ENCODE peak calls at places on chromosomes 1 and 21, in nine cellular contexts. One of them, this sample, is unnamed.

GRCh38 chr21:38171723-38172344 is 85.0 kb upstream of the KCNJ15 start:
- DNase-seq in aorta: no peak
- DNase-seq in stomach: no peak
- DNase-seq in fibroblast of lung: peak
- DNase-seq in GM12878: no peak
- DNase-seq in adrenal gland: no peak
- DNase-seq in ovary: no peak
- DNase-seq in upper lobe of right lung: no peak
- DNase-seq in SJSA1: peak
- DNase-seq in this sample: no peak

GRCh38 chr1:3807769-3808168 is 11.5 kb upstream of the LRRC47 start:
- DNase-seq in adrenal gland: no peak
- DNase-seq in ovary: no peak
- DNase-seq in stomach: no peak
- DNase-seq in GM12878: no peak
- DNase-seq in upper lobe of right lung: no peak
- DNase-seq in fibroblast of lung: no peak
- DNase-seq in SJSA1: no peak
- DNase-seq in aorta: peak
- DNase-seq in this sample: no peak

GRCh38 chr1:13749543-13750307 is 49.7 kb downstream of the PRDM2 start:
- DNase-seq in fibroblast of lung: peak
- DNase-seq in upper lobe of right lung: peak
- DNase-seq in SJSA1: peak
- DNase-seq in ovary: peak
- DNase-seq in stomach: peak
- DNase-seq in adrenal gland: peak
- DNase-seq in GM12878: no peak
- DNase-seq in aorta: peak
- DNase-seq in this sample: no peak

GRCh38 chr1:100989306-100990077 is 36.1 kb downstream of the DPH5 start:
- DNase-seq in ovary: no peak
- DNase-seq in upper lobe of right lung: no peak
- DNase-seq in GM12878: no peak
- DNase-seq in aorta: no peak
- DNase-seq in stomach: no peak
- DNase-seq in SJSA1: no peak
- DNase-seq in adrenal gland: no peak
- DNase-seq in fibroblast of lung: peak
- DNase-seq in this sample: no peak

GRCh38 chr1:2009297-2010053 is 5.9 kb upstream of the CFAP74 start:
- DNase-seq in SJSA1: no peak
- DNase-seq in ovary: no peak
- DNase-seq in aorta: no peak
- DNase-seq in GM12878: no peak
- DNase-seq in fibroblast of lung: no peak
- DNase-seq in adrenal gland: no peak
- DNase-seq in stomach: no peak
- DNase-seq in upper lobe of right lung: no peak
- DNase-seq in this sample: no peak

GRCh38 chr1:24986372-24986979 is 56.4 kb upstream of the RUNX3 start:
- DNase-seq in upper lobe of right lung: no peak
- DNase-seq in GM12878: no peak
- DNase-seq in ovary: no peak
- DNase-seq in adrenal gland: peak
- DNase-seq in fibroblast of lung: no peak
- DNase-seq in SJSA1: no peak
- DNase-seq in aorta: no peak
- DNase-seq in stomach: no peak
- DNase-seq in this sample: no peak

GRCh38 chr1:40404670-40405462 is 31.3 kb downstream of the SMAP2 start:
- DNase-seq in ovary: no peak
- DNase-seq in SJSA1: no peak
- DNase-seq in stomach: no peak
- DNase-seq in aorta: no peak
- DNase-seq in upper lobe of right lung: no peak
- DNase-seq in GM12878: no peak
- DNase-seq in adrenal gland: no peak
- DNase-seq in fibroblast of lung: peak
- DNase-seq in this sample: no peak

GRCh38 chr1:62355095-62355494 is 35.9 kb upstream of the KANK4 start:
- DNase-seq in upper lobe of right lung: no peak
- DNase-seq in fibroblast of lung: peak
- DNase-seq in adrenal gland: peak
- DNase-seq in ovary: no peak
- DNase-seq in GM12878: no peak
- DNase-seq in SJSA1: no peak
- DNase-seq in stomach: no peak
- DNase-seq in aorta: no peak
- DNase-seq in this sample: no peak

GRCh38 chr1:199954701-199955100 is 72.8 kb upstream of the NR5A2 start:
- DNase-seq in SJSA1: no peak
- DNase-seq in stomach: no peak
- DNase-seq in GM12878: no peak
- DNase-seq in fibroblast of lung: no peak
- DNase-seq in ovary: no peak
- DNase-seq in aorta: no peak
- DNase-seq in upper lobe of right lung: no peak
- DNase-seq in adrenal gland: no peak
- DNase-seq in this sample: no peak

GRCh38 chr1:167298328-167298727 is 77.6 kb downstream of the POU2F1 start:
- DNase-seq in adrenal gland: no peak
- DNase-seq in SJSA1: no peak
- DNase-seq in upper lobe of right lung: no peak
- DNase-seq in GM12878: no peak
- DNase-seq in aorta: no peak
- DNase-seq in fibroblast of lung: no peak
- DNase-seq in ovary: no peak
- DNase-seq in stomach: no peak
- DNase-seq in this sample: no peak

GRCh38 chr1:157992031-157992568 is 1.3 kb upstream of the KIRREL1 start:
- DNase-seq in aorta: peak
- DNase-seq in GM12878: no peak
- DNase-seq in ovary: peak
- DNase-seq in adrenal gland: peak
- DNase-seq in SJSA1: peak
- DNase-seq in stomach: peak
- DNase-seq in fibroblast of lung: peak
- DNase-seq in upper lobe of right lung: peak
- DNase-seq in this sample: peak

GRCh38 chr1:44217809-44218410 is 4.6 kb downstream of the DMAP1 start:
- DNase-seq in GM12878: peak
- DNase-seq in stomach: peak
- DNase-seq in upper lobe of right lung: peak
- DNase-seq in aorta: peak
- DNase-seq in fibroblast of lung: peak
- DNase-seq in ovary: peak
- DNase-seq in adrenal gland: peak
- DNase-seq in SJSA1: peak
- DNase-seq in this sample: no peak

GRCh38 chr1:44213222-44214112 is at the start of gene DMAP1:
- DNase-seq in fibroblast of lung: peak
- DNase-seq in ovary: peak
- DNase-seq in upper lobe of right lung: peak
- DNase-seq in SJSA1: peak
- DNase-seq in aorta: peak
- DNase-seq in stomach: peak
- DNase-seq in GM12878: peak
- DNase-seq in adrenal gland: peak
- DNase-seq in this sample: peak

GRCh38 chr1:44210595-44210994 is 2.7 kb upstream of the DMAP1 start:
- DNase-seq in ovary: no peak
- DNase-seq in SJSA1: no peak
- DNase-seq in stomach: no peak
- DNase-seq in upper lobe of right lung: no peak
- DNase-seq in fibroblast of lung: no peak
- DNase-seq in GM12878: no peak
- DNase-seq in adrenal gland: no peak
- DNase-seq in aorta: no peak
- DNase-seq in this sample: no peak

GRCh38 chr1:44208216-44208615 is 5.1 kb upstream of the DMAP1 start:
- DNase-seq in upper lobe of right lung: no peak
- DNase-seq in aorta: no peak
- DNase-seq in stomach: no peak
- DNase-seq in adrenal gland: no peak
- DNase-seq in GM12878: no peak
- DNase-seq in ovary: no peak
- DNase-seq in SJSA1: no peak
- DNase-seq in fibroblast of lung: no peak
- DNase-seq in this sample: no peak

DNA sequence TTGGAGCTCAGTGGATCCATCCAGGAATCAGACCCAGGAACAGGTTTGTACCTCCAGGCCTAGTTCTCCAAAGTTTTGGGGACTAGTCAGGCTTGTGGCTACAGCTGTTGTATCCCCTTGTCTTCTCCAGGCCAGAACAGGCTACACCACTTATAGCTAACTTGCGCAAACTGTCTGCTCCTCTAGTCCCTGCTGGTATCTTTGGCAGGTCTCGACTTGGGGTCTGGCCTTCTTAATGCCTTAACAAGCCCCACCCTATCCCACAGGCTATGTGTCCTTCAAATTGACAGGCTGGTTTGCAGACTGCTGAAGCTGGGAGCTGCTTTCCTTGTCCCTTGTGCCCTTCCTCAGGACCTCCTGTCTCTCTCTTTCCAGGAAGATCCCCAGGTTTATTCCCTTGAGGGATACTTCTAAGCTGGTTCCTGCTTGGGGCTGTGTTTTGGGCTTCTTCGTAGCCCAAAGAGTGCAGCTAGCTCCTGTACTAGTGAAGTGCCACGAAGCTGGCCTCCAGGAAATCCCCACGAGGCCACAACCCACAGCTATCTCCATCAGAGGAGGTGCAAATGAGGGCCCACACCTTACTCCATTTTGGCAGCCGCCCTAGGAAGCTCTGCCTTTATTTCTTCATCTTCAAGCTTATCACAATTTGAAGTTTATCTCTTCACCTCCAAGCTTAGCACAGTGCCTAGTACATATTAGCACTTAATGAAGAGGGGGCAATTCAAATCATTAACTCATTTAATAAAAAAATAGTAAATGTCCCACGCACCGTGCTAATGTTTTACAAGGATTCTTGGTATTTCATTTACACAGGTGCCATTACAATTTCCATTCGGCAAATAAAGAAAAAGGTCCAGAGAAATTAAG is 683 bp upstream of the DMAP1 start:
- DNase-seq in ovary: no peak
- DNase-seq in upper lobe of right lung: no peak
- DNase-seq in fibroblast of lung: no peak
- DNase-seq in adrenal gland: no peak
- DNase-seq in stomach: no peak
- DNase-seq in GM12878: peak
- DNase-seq in SJSA1: no peak
- DNase-seq in aorta: no peak
- DNase-seq in this sample: no peak
- H3K27ac ChIP-seq in ovary: peak
- H3K27ac ChIP-seq in upper lobe of right lung: peak
- H3K27ac ChIP-seq in fibroblast of lung: no peak
- H3K27ac ChIP-seq in adrenal gland: no peak
- H3K27ac ChIP-seq in stomach: peak
- H3K27ac ChIP-seq in GM12878: peak
- H3K27ac ChIP-seq in SJSA1: no peak
- H3K27ac ChIP-seq in aorta: no peak
- H3K27ac ChIP-seq in this sample: no peak

DNA sequence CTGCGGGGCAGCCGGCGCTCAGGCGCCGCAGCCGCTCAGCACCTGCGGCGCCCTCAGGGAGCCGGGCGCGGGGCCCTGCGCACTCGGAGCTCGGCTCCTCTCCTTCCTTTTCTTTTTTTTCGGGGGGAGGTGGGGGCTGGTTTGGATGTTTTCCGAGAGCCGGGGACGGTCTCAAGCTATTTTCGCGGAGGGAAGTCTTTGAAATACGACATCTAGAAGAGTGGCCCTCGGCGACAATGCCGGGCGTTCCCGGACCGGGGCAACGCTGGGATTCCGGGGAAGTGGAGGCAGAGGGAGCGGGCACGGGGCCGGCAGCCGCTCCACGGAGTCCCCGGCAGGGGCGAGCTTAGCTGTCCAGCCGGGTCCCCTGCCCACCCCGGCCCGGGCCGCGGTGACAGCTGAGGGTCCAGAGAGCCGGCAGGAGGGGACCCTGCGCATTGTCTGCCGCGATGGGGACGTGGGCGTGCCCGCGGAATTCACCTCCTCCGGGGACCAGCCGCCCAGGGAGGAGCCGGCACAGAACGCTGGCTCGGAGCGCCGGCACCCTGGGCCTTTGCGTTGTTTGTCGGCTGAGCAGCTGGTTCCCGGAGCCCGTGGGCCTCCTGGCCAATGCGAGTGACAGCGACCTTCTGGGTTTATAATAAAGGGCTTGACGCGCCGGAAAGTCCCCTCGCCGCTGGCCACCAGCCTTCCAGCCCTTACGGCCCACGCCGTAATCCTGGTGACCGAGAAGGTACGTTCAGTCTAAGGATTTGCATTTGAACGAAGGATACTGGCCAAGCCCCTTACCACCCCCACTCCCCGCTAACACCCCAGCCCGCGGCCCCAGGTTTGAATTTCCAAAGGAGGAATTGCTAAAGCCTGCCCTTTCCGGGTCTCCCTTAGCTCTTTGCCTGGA is 582 bp downstream of the SLC37A1 start:
- DNase-seq in fibroblast of lung: peak
- DNase-seq in adrenal gland: peak
- DNase-seq in upper lobe of right lung: peak
- DNase-seq in aorta: peak
- DNase-seq in GM12878: no peak
- DNase-seq in stomach: peak
- DNase-seq in ovary: no peak
- DNase-seq in SJSA1: no peak
- DNase-seq in this sample: no peak
- H3K27ac ChIP-seq in fibroblast of lung: no peak
- H3K27ac ChIP-seq in adrenal gland: no peak
- H3K27ac ChIP-seq in upper lobe of right lung: peak
- H3K27ac ChIP-seq in aorta: no peak
- H3K27ac ChIP-seq in GM12878: peak
- H3K27ac ChIP-seq in stomach: peak
- H3K27ac ChIP-seq in ovary: no peak
- H3K27ac ChIP-seq in SJSA1: no peak
- H3K27ac ChIP-seq in this sample: no peak

DNA sequence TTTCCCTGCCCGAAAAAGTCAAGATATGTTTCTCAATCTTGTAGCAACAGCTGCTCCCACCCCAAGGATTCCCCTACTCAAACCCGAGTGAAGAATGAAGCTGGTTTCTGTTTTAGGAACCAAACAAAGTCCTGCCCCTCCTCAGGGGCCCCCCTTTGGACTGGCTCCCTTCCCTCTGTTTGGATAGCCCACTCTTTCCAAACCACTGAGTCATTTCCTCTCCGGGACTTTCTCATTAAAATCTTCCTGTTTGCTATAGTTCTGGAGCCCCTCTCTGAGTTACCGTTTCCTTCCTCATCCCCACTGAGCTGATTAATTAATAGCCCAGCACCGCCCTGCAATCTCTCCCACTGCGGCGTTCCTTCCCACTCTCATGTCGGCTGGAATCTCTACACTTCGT is 101.0 kb downstream of the TSEN15 start:
- DNase-seq in upper lobe of right lung: no peak
- DNase-seq in SJSA1: no peak
- DNase-seq in ovary: peak
- DNase-seq in adrenal gland: peak
- DNase-seq in fibroblast of lung: peak
- DNase-seq in aorta: peak
- DNase-seq in stomach: no peak
- DNase-seq in GM12878: no peak
- DNase-seq in this sample: no peak
- H3K27ac ChIP-seq in upper lobe of right lung: peak
- H3K27ac ChIP-seq in SJSA1: no peak
- H3K27ac ChIP-seq in ovary: no peak
- H3K27ac ChIP-seq in adrenal gland: no peak
- H3K27ac ChIP-seq in fibroblast of lung: peak
- H3K27ac ChIP-seq in aorta: no peak
- H3K27ac ChIP-seq in stomach: peak
- H3K27ac ChIP-seq in GM12878: no peak
- H3K27ac ChIP-seq in this sample: no peak

GRCh38 chr1:223708651-223709268 is 3.6 kb upstream of the CAPN2 start:
- DNase-seq in GM12878: no peak
- DNase-seq in stomach: no peak
- DNase-seq in upper lobe of right lung: no peak
- DNase-seq in SJSA1: no peak
- DNase-seq in adrenal gland: no peak
- DNase-seq in ovary: no peak
- DNase-seq in aorta: no peak
- DNase-seq in fibroblast of lung: no peak
- DNase-seq in this sample: no peak
- H3K27ac ChIP-seq in GM12878: no peak
- H3K27ac ChIP-seq in stomach: peak
- H3K27ac ChIP-seq in upper lobe of right lung: peak
- H3K27ac ChIP-seq in SJSA1: no peak
- H3K27ac ChIP-seq in adrenal gland: no peak
- H3K27ac ChIP-seq in ovary: no peak
- H3K27ac ChIP-seq in aorta: no peak
- H3K27ac ChIP-seq in fibroblast of lung: peak
- H3K27ac ChIP-seq in this sample: peak

This sample was measured in foreskin keratinocyte.